ENCODE peak calls at places on chromosomes 12 and 14, in five cellular contexts. P is fibroblast of lung, V is epithelial cell of esophagus, D is GM10248, I is HCT116. G is an unnamed sample.

GRCh38 chr14:64995291-64995690 is 8.6 kb downstream of the FNTB start:
- DNase-seq in P (peak; percentile 23), V (no peak), D (no peak), I (no peak), G (no peak)

GRCh38 chr14:103576371-103577024 is 13.7 kb downstream of the COA8 start:
- DNase-seq in P (peak; percentile 83), V (peak; percentile 87), D (no peak), I (peak; percentile 53), G (no peak)

GRCh38 chr12:79778802-79779201 is 88.0 kb upstream of the PAWR start:
- DNase-seq in P (no peak), V (no peak), D (no peak), I (no peak), G (no peak)

GRCh38 chr12:11513288-11513687 is 117.9 kb upstream of the PRB2 start:
- DNase-seq in P (peak; percentile 21), V (no peak), D (no peak), I (peak; percentile 23), G (no peak)

GRCh38 chr12:111557271-111558106 is 41.6 kb downstream of the ATXN2 start:
- DNase-seq in P (peak; percentile 73), V (no peak), D (no peak), I (no peak), G (no peak)

GRCh38 chr14:30354439-30354838 is 204.5 kb upstream of the G2E3 start:
- DNase-seq in P (no peak), V (no peak), D (no peak), I (no peak), G (no peak)

GRCh38 chr14:52399886-52400599 is 85.9 kb downstream of the PTGER2 start:
- DNase-seq in P (peak; percentile 41), V (peak; percentile 7), D (no peak), I (peak; percentile 2), G (no peak)

GRCh38 chr12:42474391-42474790 is 115.2 kb downstream of the PRICKLE1 start:
- DNase-seq in P (peak; percentile 81), V (peak; percentile 94), D (no peak), I (peak; percentile 68), G (no peak)

GRCh38 chr12:95218164-95218851 is 701 bp downstream of the VEZT start:
- DNase-seq in P (peak; percentile 63), V (peak; percentile 87), D (no peak), I (no peak), G (peak; percentile 32)

DNA sequence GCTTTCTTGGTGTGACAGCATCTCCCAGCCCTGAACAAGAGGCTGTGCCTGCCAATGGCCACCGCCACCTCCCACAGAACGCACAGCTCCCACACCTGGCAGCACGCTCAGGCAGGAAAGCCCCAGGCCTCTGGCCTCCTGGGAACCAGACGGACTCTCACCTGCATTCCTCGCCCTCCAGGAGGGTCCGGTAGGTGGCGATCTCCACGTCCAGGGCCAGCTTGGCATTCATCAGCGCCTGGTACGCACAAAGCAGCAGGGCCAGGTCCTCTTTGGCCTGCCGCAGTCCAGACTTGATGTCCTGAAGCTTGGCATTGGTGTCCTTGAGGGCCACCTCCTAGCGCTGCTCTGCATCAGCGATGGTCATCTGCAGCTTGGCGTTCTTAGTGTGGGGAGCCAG is 12.1 kb upstream of the KRT77 start:
- DNase-seq in P (no peak), V (no peak), D (no peak), I (peak; percentile 16), G (no peak)
- TF ChIP-seq CTCF in P (no peak), V (no peak), D (no peak), I (peak; percentile 68), G (no peak)

GRCh38 chr12:89949457-89950195 is 241.0 kb upstream of the ATP2B1 start:
- DNase-seq in P (peak; percentile 83), V (peak; percentile 56), D (peak; percentile 58), I (no peak), G (peak; percentile 59)
- TF ChIP-seq CTCF in P (peak; percentile 13), V (no peak), D (peak; percentile 29), I (no peak), G (no peak)

GRCh38 chr14:76644875-76645518 is 116.3 kb upstream of the VASH1 start:
- DNase-seq in P (peak; percentile 14), V (peak; percentile 51), D (peak; percentile 52), I (peak; percentile 27), G (peak; percentile 61)
- TF ChIP-seq CTCF in P (peak; percentile 52), V (peak; percentile 79), D (peak; percentile 64), I (peak; percentile 78), G (peak; percentile 62)

GRCh38 chr14:70201994-70202393 is 13.2 kb upstream of the SLC8A3 start:
- DNase-seq in P (no peak), V (no peak), D (no peak), I (no peak), G (no peak)

GRCh38 chr14:70208380-70208779 is 19.6 kb upstream of the SLC8A3 start:
- DNase-seq in P (no peak), V (no peak), D (no peak), I (no peak), G (no peak)

DNA sequence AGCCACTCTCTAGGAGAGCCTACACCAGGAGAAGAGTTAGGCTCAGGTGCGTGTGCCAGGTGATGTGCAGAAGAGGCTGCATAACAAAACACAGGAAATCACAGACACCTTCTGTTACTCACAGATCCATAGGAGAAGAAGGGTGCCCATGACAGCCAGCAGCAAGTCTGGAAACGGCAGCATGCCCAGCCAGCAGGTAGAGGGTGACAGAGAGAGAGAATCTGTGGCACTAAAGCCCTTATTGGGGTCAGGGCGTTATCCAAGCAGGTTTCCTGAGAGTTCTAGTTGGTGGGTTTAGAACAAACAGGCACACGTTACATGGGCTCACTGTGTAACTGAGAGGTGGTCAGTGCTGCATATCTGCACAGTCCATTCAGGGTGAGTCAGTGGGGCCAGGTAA is 14.9 kb upstream of the SLC8A3 start:
- DNase-seq in P (no peak), V (no peak), D (no peak), I (no peak), G (no peak)
- TF ChIP-seq CTCF in P (no peak), V (no peak), D (no peak), I (no peak), G (no peak)

G was measured in GM13976.